ENCODE peak calls at places on chromosome 12, in nine cellular contexts. One of them, this sample, is unnamed.

GRCh38 chr12:128727461-128727860 is 96.3 kb downstream of the SLC15A4 start:
- DNase-seq in A549: no peak
- DNase-seq in tibial nerve: no peak
- DNase-seq in H1: no peak
- DNase-seq in sigmoid colon: no peak
- DNase-seq in stomach: no peak
- DNase-seq in transverse colon: no peak
- DNase-seq in ovary: no peak
- DNase-seq in HepG2: no peak
- DNase-seq in this sample: no peak

GRCh38 chr12:107326237-107326636 is 232.9 kb upstream of the CRY1 start:
- DNase-seq in A549: no peak
- DNase-seq in tibial nerve: no peak
- DNase-seq in H1: no peak
- DNase-seq in sigmoid colon: no peak
- DNase-seq in stomach: no peak
- DNase-seq in transverse colon: no peak
- DNase-seq in ovary: no peak
- DNase-seq in HepG2: no peak
- DNase-seq in this sample: no peak

GRCh38 chr12:65278576-65279386 is at the start of gene MSRB3:
- DNase-seq in A549: peak; percentile 81
- DNase-seq in tibial nerve: peak; percentile 56
- DNase-seq in H1: peak; percentile 85
- DNase-seq in sigmoid colon: peak; percentile 92
- DNase-seq in stomach: peak; percentile 43
- DNase-seq in transverse colon: peak; percentile 53
- DNase-seq in ovary: peak; percentile 79
- DNase-seq in HepG2: peak; percentile 44
- DNase-seq in this sample: peak; percentile 83

GRCh38 chr12:57237952-57238853 is 8.7 kb downstream of the SHMT2 start:
- DNase-seq in A549: no peak
- DNase-seq in tibial nerve: no peak
- DNase-seq in H1: peak; percentile 83
- DNase-seq in sigmoid colon: peak; percentile 67
- DNase-seq in stomach: no peak
- DNase-seq in transverse colon: peak; percentile 29
- DNase-seq in ovary: no peak
- DNase-seq in HepG2: no peak
- DNase-seq in this sample: peak; percentile 70

GRCh38 chr12:70661762-70662161 is 24.5 kb upstream of the PTPRB start:
- DNase-seq in A549: no peak
- DNase-seq in tibial nerve: no peak
- DNase-seq in H1: no peak
- DNase-seq in sigmoid colon: no peak
- DNase-seq in stomach: no peak
- DNase-seq in transverse colon: no peak
- DNase-seq in ovary: no peak
- DNase-seq in HepG2: no peak
- DNase-seq in this sample: no peak

GRCh38 chr12:104549820-104550480 is 93.2 kb downstream of the CHST11 start:
- DNase-seq in A549: peak; percentile 15
- DNase-seq in tibial nerve: no peak
- DNase-seq in H1: no peak
- DNase-seq in sigmoid colon: no peak
- DNase-seq in stomach: no peak
- DNase-seq in transverse colon: no peak
- DNase-seq in ovary: no peak
- DNase-seq in HepG2: no peak
- DNase-seq in this sample: no peak

GRCh38 chr12:46402861-46403731 is 30.5 kb upstream of the SLC38A2 start:
- DNase-seq in A549: no peak
- DNase-seq in tibial nerve: no peak
- DNase-seq in H1: no peak
- DNase-seq in sigmoid colon: no peak
- DNase-seq in stomach: no peak
- DNase-seq in transverse colon: no peak
- DNase-seq in ovary: no peak
- DNase-seq in HepG2: peak; percentile 20
- DNase-seq in this sample: no peak

GRCh38 chr12:7966558-7966957 is 30.6 kb upstream of the SLC2A3 start:
- DNase-seq in A549: no peak
- DNase-seq in tibial nerve: no peak
- DNase-seq in H1: no peak
- DNase-seq in sigmoid colon: no peak
- DNase-seq in stomach: no peak
- DNase-seq in transverse colon: no peak
- DNase-seq in ovary: no peak
- DNase-seq in HepG2: no peak
- DNase-seq in this sample: peak; percentile 42

GRCh38 chr12:99138397-99138796 is 493.3 kb downstream of the APAF1 start:
- DNase-seq in A549: no peak
- DNase-seq in tibial nerve: no peak
- DNase-seq in H1: no peak
- DNase-seq in sigmoid colon: no peak
- DNase-seq in stomach: no peak
- DNase-seq in transverse colon: no peak
- DNase-seq in ovary: no peak
- DNase-seq in HepG2: no peak
- DNase-seq in this sample: no peak

GRCh38 chr12:85575115-85576096 is 260.8 kb downstream of the RASSF9 start:
- DNase-seq in A549: peak; percentile 51
- DNase-seq in tibial nerve: peak; percentile 72
- DNase-seq in H1: peak; percentile 56
- DNase-seq in sigmoid colon: no peak
- DNase-seq in stomach: peak; percentile 53
- DNase-seq in transverse colon: peak; percentile 32
- DNase-seq in ovary: peak; percentile 47
- DNase-seq in HepG2: peak; percentile 63
- DNase-seq in this sample: no peak

GRCh38 chr12:9868951-9869306 is 225 bp downstream of the CLEC2B start:
- DNase-seq in A549: no peak
- DNase-seq in tibial nerve: no peak
- DNase-seq in H1: no peak
- DNase-seq in sigmoid colon: no peak
- DNase-seq in stomach: no peak
- DNase-seq in transverse colon: no peak
- DNase-seq in ovary: no peak
- DNase-seq in HepG2: no peak
- DNase-seq in this sample: no peak

GRCh38 chr12:120394483-120395367 is 25.8 kb upstream of the MSI1 start:
- DNase-seq in A549: no peak
- DNase-seq in tibial nerve: no peak
- DNase-seq in H1: peak; percentile 80
- DNase-seq in sigmoid colon: no peak
- DNase-seq in stomach: peak; percentile 91
- DNase-seq in transverse colon: peak; percentile 70
- DNase-seq in ovary: no peak
- DNase-seq in HepG2: no peak
- DNase-seq in this sample: no peak

GRCh38 chr12:62562892-62563291 is 96.3 kb downstream of the MON2 start:
- DNase-seq in A549: no peak
- DNase-seq in tibial nerve: no peak
- DNase-seq in H1: no peak
- DNase-seq in sigmoid colon: no peak
- DNase-seq in stomach: no peak
- DNase-seq in transverse colon: no peak
- DNase-seq in ovary: no peak
- DNase-seq in HepG2: no peak
- DNase-seq in this sample: no peak

GRCh38 chr12:117441751-117442150 is 80.3 kb upstream of the NOS1 start:
- DNase-seq in A549: peak; percentile 16
- DNase-seq in tibial nerve: no peak
- DNase-seq in H1: no peak
- DNase-seq in sigmoid colon: peak; percentile 75
- DNase-seq in stomach: no peak
- DNase-seq in transverse colon: no peak
- DNase-seq in ovary: no peak
- DNase-seq in HepG2: no peak
- DNase-seq in this sample: no peak

DNA sequence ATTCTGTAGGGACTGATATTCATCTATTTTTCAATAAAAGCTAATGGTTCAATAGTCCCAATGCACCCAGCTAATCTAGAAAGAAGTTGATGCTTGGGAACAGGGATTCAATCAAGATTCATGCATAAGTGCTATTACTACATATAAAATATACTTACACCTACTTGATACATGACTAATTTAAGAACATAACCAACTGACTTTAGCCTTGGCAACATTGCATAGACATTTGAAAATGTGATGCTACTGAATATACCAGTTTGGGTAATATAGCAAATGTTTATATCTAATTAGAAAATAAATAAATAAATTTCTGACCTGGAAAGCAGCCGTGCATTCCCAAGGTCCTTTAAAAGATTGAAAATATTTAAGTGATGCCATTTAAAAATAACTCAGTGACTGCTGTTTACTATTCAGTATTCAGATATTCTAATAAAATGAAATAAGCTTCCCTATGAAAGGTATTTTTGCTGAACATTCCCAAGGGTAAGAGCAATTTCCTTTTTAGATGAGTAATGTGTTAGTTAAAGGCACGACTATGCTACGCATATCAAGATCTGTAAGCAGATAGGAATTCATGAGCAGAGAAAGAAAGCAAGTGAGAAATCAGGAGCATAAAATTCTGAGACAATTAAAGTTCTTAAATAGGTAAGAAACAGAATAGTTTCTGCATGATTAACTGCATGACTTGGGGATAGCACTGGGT is 160.6 kb upstream of the SYT1 start:
- DNase-seq in A549: peak; percentile 8
- DNase-seq in tibial nerve: no peak
- DNase-seq in H1: no peak
- DNase-seq in sigmoid colon: no peak
- DNase-seq in stomach: no peak
- DNase-seq in transverse colon: no peak
- DNase-seq in ovary: no peak
- DNase-seq in HepG2: no peak
- DNase-seq in this sample: no peak
- TF ChIP-seq EP300 in A549: no peak
- TF ChIP-seq EP300 in tibial nerve: no peak
- TF ChIP-seq EP300 in H1: no peak
- TF ChIP-seq EP300 in sigmoid colon: no peak
- TF ChIP-seq EP300 in stomach: no peak
- TF ChIP-seq EP300 in transverse colon: no peak
- TF ChIP-seq EP300 in ovary: no peak
- TF ChIP-seq EP300 in HepG2: no peak
- TF ChIP-seq EP300 in this sample: no peak

DNA sequence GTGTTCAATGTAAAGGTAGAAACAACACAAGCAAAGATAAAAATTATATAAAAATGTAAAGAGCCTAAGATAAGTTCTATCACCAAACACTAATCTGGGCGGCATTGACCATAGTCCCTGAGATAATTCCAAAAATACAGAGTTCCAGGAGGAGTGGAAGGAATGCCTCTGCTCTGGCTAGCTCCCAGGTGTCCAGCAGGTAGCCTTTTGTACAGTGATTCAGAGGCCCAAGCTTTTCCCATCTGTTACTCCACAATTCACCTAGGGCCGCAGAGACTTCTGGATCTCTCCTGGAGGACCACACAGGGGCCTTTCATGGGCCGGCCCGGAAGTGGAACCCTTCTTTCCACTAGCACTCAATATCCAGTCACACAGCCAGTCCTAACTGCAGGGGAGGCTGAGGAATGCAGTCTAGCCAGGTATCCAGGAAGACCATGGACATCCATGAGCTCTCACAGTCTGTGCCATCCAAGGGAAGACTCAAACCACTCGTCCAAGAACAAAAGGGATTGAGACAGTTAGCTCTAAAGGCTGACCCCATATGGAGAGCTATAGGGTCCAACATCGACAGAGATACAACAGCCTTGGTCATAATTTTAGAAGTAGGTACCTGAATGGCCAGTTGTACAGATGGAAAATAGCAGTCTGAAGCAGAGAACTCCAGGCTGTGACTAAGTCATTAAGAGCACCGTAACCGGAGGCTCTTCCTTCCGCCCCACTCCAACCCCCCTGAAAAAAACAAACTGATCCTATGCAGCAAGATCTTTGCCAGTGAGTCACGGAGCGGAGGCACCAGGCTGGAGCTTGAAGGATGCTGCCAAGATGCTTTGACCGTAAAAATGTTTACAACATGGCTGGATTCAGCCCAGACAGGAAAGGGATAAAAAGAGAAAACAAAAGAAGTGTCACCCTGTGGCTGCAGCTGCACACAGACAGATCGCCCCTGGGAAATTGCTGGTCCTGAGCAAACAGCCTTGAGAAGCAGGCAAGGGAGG is 204.8 kb downstream of the NUAK1 start:
- DNase-seq in A549: peak; percentile 33
- DNase-seq in tibial nerve: no peak
- DNase-seq in H1: no peak
- DNase-seq in sigmoid colon: peak; percentile 75
- DNase-seq in stomach: no peak
- DNase-seq in transverse colon: peak; percentile 16
- DNase-seq in ovary: peak; percentile 15
- DNase-seq in HepG2: no peak
- DNase-seq in this sample: peak; percentile 75
- TF ChIP-seq CTCF in A549: no peak
- TF ChIP-seq CTCF in tibial nerve: no peak
- TF ChIP-seq CTCF in H1: no peak
- TF ChIP-seq CTCF in sigmoid colon: no peak
- TF ChIP-seq CTCF in stomach: no peak
- TF ChIP-seq CTCF in transverse colon: no peak
- TF ChIP-seq CTCF in ovary: no peak
- TF ChIP-seq CTCF in HepG2: no peak
- TF ChIP-seq CTCF in this sample: no peak

GRCh38 chr12:110316861-110317260 is 35.8 kb downstream of the ATP2A2 start:
- DNase-seq in A549: no peak
- DNase-seq in tibial nerve: no peak
- DNase-seq in H1: no peak
- DNase-seq in sigmoid colon: no peak
- DNase-seq in stomach: no peak
- DNase-seq in transverse colon: no peak
- DNase-seq in ovary: no peak
- DNase-seq in HepG2: no peak
- DNase-seq in this sample: no peak
- TF ChIP-seq EP300 in A549: no peak
- TF ChIP-seq EP300 in tibial nerve: no peak
- TF ChIP-seq EP300 in H1: no peak
- TF ChIP-seq EP300 in sigmoid colon: no peak
- TF ChIP-seq EP300 in stomach: no peak
- TF ChIP-seq EP300 in transverse colon: no peak
- TF ChIP-seq EP300 in ovary: no peak
- TF ChIP-seq EP300 in HepG2: no peak
- TF ChIP-seq EP300 in this sample: no peak

DNA sequence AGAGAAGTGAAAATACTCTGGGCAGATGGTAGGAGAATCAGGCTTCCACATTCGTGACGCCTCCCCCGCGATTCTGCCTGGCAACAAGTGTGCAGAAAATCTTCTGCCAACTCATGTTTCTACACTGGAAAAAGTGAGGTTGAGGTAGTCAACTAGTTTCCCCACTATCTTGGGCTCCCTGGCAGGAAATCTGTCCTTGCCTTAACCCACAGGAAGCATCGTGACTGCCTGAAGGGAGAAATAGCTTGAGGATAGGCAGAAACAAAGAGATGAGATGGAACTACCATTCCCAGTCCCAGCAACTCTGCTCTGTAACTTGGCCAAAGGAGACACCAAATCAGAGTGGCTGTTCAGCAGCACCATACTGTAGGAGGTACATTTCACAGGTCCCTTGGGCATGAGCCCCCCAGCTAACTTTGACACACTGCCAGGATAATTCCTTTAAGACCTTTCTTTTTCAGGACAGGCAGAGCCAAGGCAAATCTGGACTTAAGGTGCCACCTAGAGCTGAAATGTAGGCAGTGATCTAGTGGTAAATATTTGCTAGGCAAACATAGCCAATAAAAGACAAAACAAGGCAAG is 205.0 kb downstream of the PTPRO start:
- DNase-seq in A549: no peak
- DNase-seq in tibial nerve: peak; percentile 28
- DNase-seq in H1: peak; percentile 48
- DNase-seq in sigmoid colon: no peak
- DNase-seq in stomach: peak; percentile 32
- DNase-seq in transverse colon: peak; percentile 36
- DNase-seq in ovary: no peak
- DNase-seq in HepG2: peak; percentile 28
- DNase-seq in this sample: no peak
- TF ChIP-seq CTCF in A549: peak; percentile 44
- TF ChIP-seq CTCF in tibial nerve: no peak
- TF ChIP-seq CTCF in H1: no peak
- TF ChIP-seq CTCF in sigmoid colon: no peak
- TF ChIP-seq CTCF in stomach: no peak
- TF ChIP-seq CTCF in transverse colon: no peak
- TF ChIP-seq CTCF in ovary: no peak
- TF ChIP-seq CTCF in HepG2: peak; percentile 74
- TF ChIP-seq CTCF in this sample: no peak